ENCODE peak calls at places on chromosomes 11 and 22, in seven cellular contexts. P, Q, A, M, C, J and T are unnamed samples. For H3K36me3, the result is how much of the 10 kb centered on the place peaks cover.

GRCh38 chr11:61918251-61919112 is 1.1 kb upstream of the RAB3IL1 start:
- DNase-seq in P (no peak), A (peak), Q (no peak), J (no peak), C (no peak), M (no peak), T (no peak)

GRCh38 chr11:104609297-104609696 is 289.0 kb downstream of the CASP12 start:
- DNase-seq in J (peak), C (no peak), Q (no peak), P (no peak), A (no peak), M (peak), T (no peak)

GRCh38 chr11:65530157-65530496 is 5.2 kb downstream of the SCYL1 start:
- DNase-seq in P (no peak), M (peak), J (no peak), Q (no peak), A (no peak), C (no peak), T (no peak)

GRCh38 chr22:37273126-37273845 is 9.0 kb upstream of the CYTH4 start:
- DNase-seq in A (no peak), C (peak), J (no peak), M (peak), P (no peak), Q (no peak), T (no peak)

GRCh38 chr11:118640332-118641154 is 33.1 kb downstream of the PHLDB1 start:
- DNase-seq in A (no peak), Q (no peak), P (no peak), C (no peak), J (no peak), M (no peak), T (no peak)

GRCh38 chr11:105489431-105489830 is 120.4 kb upstream of the GRIA4 start:
- DNase-seq in Q (no peak), C (no peak), P (no peak), J (no peak), A (no peak), M (peak), T (no peak)

GRCh38 chr11:19306570-19306969 is 65.8 kb upstream of the E2F8 start:
- DNase-seq in P (no peak), A (no peak), Q (no peak), M (no peak), C (no peak), J (no peak), T (no peak)

GRCh38 chr22:33859311-33859710 is 61.0 kb downstream of the LARGE1 start:
- DNase-seq in P (no peak), C (no peak), A (no peak), M (no peak), J (no peak), Q (no peak), T (no peak)

GRCh38 chr11:132595711-132596111 is 936.6 kb downstream of the OPCML start:
- DNase-seq in Q (no peak), A (no peak), M (no peak), J (peak), C (no peak), P (no peak), T (no peak)

GRCh38 chr22:45877651-45878050 is 99.3 kb downstream of the WNT7B start:
- DNase-seq in M (no peak), J (no peak), Q (no peak), P (no peak), A (peak), C (no peak), T (no peak)

GRCh38 chr11:66970808-66971442 is 4.2 kb upstream of the C11orf86 start:
- DNase-seq in Q (no peak), A (peak), M (peak), P (no peak), J (no peak), C (peak), T (peak)

GRCh38 chr11:66292543-66293332 is 1.0 kb downstream of the TMEM151A start:
- DNase-seq in A (no peak), C (no peak), J (no peak), P (no peak), Q (no peak), M (no peak), T (no peak)

GRCh38 chr11:8294251-8294935 is 30.7 kb upstream of the LMO1 start:
- DNase-seq in A (no peak), M (no peak), P (no peak), C (no peak), Q (peak), J (no peak), T (no peak)

GRCh38 chr11:102382384-102382783 is 35.4 kb downstream of the BIRC2 start:
- DNase-seq in P (no peak), C (no peak), Q (no peak), M (no peak), A (no peak), J (no peak), T (no peak)

GRCh38 chr11:102383839-102384238 is 36.8 kb downstream of the BIRC2 start:
- DNase-seq in P (no peak), J (no peak), M (no peak), A (no peak), Q (no peak), C (no peak), T (no peak)

GRCh38 chr11:102375720-102376399 is 28.8 kb downstream of the BIRC2 start:
- DNase-seq in M (no peak), Q (no peak), C (no peak), A (no peak), P (no peak), J (no peak), T (no peak)

GRCh38 chr11:102378818-102379217 is 31.8 kb downstream of the BIRC2 start:
- DNase-seq in A (no peak), J (no peak), C (no peak), Q (no peak), M (no peak), P (no peak), T (no peak)

GRCh38 chr11:102377891-102378290 is 30.9 kb downstream of the BIRC2 start:
- DNase-seq in P (no peak), Q (no peak), A (no peak), J (no peak), M (no peak), C (no peak), T (no peak)
- H3K36me3 ChIP-seq in P (under half), Q (under half), A (under half), J (under half), M (half or more), C (under half), T (under half)

GRCh38 chr11:102448869-102449224 is 3.7 kb downstream of the TMEM123 start:
- DNase-seq in M (no peak), Q (no peak), C (no peak), A (no peak), J (no peak), P (no peak), T (no peak)

GRCh38 chr11:102446606-102447005 is 6.0 kb downstream of the TMEM123 start:
- DNase-seq in Q (no peak), P (no peak), M (peak), J (no peak), A (no peak), C (peak), T (no peak)

GRCh38 chr11:102449651-102450570 is 2.7 kb downstream of the TMEM123 start:
- DNase-seq in J (no peak), M (no peak), P (no peak), Q (no peak), A (no peak), C (no peak), T (no peak)

GRCh38 chr11:102447941-102448868 is 4.4 kb downstream of the TMEM123 start:
- DNase-seq in Q (no peak), P (no peak), A (no peak), J (no peak), C (no peak), M (no peak), T (no peak)

DNA sequence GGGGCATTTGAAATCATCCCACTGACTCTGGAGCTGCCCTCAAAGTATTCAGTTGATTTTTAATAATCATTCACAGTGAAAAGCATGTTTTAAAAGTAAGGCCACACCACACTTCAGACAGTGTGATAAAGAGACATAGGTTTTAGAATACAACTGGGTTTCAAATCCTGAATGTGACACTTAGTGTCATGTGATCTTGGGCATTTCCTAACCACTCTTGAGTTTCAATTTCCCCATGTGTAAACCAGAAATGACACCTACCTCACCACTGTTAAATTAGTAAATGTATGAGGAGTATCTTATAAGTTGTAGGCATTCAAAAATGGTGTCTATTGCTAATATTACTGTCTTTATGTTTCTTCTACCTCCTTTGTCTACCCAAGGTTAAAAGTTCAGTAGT is 5.4 kb downstream of the TMEM123 start:
- DNase-seq in P (no peak), M (no peak), Q (no peak), A (no peak), C (no peak), J (no peak), T (no peak)
- H3K36me3 ChIP-seq in P (under half), M (under half), Q (under half), A (under half), C (under half), J (under half), T (under half)

GRCh38 chr22:49772692-49773091 is 55.0 kb downstream of the BRD1 start:
- DNase-seq in A (no peak), M (no peak), P (no peak), Q (no peak), J (no peak), C (no peak), T (no peak)

GRCh38 chr22:49775191-49776052 is 52.3 kb downstream of the BRD1 start:
- DNase-seq in P (no peak), M (no peak), C (no peak), Q (no peak), J (no peak), A (no peak), T (no peak)

GRCh38 chr22:49774499-49775151 is 53.0 kb downstream of the BRD1 start:
- DNase-seq in C (no peak), M (no peak), Q (no peak), P (no peak), J (no peak), A (no peak), T (no peak)

GRCh38 chr22:49774046-49774445 is 53.6 kb downstream of the BRD1 start:
- DNase-seq in C (no peak), Q (no peak), P (no peak), M (no peak), J (no peak), A (no peak), T (no peak)

GRCh38 chr22:49773531-49773930 is 54.1 kb downstream of the BRD1 start:
- DNase-seq in Q (no peak), J (no peak), P (no peak), A (no peak), C (no peak), M (no peak), T (no peak)
- H3K36me3 ChIP-seq in Q (under half), J (half or more), P (under half), A (half or more), C (under half), M (under half), T (under half)

DNA sequence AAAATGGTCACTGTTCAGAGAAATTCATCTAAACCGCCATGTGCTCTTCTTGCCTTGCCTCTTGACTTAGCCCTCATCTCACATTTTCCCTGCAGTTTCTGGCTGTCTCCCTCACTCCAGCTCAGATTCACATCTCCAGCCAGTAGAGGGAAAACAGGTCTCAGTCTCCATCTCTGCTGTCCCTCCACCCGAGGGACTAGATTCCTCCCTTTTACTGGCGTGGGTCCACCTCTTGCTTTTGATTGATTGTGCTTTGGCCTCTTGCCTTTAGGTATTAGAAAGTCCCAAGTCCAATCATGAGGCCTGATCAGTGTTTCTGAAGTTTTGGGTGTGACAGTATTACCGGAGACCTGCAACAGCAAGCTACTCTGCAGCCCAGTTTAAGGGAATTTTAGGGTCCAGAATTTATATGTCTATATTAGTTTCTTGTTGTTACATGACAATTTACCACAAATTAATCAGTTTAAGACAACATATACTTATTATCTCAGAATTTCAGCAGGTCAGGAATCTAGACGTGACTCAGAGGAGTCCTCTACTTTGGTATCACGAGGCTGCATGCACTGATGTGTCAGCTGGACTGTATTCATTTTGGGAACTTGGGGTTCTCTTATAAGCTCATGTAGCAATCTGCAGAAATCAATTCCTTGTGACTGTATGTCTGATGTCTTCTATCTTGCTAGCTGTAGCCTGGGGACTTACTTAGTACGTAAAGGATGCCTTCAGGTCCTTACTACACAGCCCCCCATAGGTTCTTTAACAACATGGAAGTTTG is 805.2 kb upstream of the CCDC90B start:
- DNase-seq in P (no peak), M (no peak), Q (no peak), A (no peak), C (no peak), J (no peak), T (no peak)
- H3K36me3 ChIP-seq in P (under half), M (under half), Q (under half), A (under half), C (under half), J (under half), T (under half)

GRCh38 chr11:113701491-113701890 is 4.6 kb downstream of the TMPRSS5 start:
- DNase-seq in P (no peak), Q (no peak), C (no peak), J (no peak), A (no peak), M (no peak), T (no peak)

GRCh38 chr11:113710989-113711388 is 4.9 kb upstream of the TMPRSS5 start:
- DNase-seq in Q (no peak), J (no peak), M (no peak), P (no peak), A (no peak), C (no peak), T (no peak)

GRCh38 chr11:113705871-113706654 is at the start of gene TMPRSS5:
- DNase-seq in J (no peak), M (no peak), Q (no peak), P (no peak), A (peak), C (no peak), T (no peak)
- H3K36me3 ChIP-seq in J (under half), M (under half), Q (under half), P (under half), A (under half), C (under half), T (under half)

DNA sequence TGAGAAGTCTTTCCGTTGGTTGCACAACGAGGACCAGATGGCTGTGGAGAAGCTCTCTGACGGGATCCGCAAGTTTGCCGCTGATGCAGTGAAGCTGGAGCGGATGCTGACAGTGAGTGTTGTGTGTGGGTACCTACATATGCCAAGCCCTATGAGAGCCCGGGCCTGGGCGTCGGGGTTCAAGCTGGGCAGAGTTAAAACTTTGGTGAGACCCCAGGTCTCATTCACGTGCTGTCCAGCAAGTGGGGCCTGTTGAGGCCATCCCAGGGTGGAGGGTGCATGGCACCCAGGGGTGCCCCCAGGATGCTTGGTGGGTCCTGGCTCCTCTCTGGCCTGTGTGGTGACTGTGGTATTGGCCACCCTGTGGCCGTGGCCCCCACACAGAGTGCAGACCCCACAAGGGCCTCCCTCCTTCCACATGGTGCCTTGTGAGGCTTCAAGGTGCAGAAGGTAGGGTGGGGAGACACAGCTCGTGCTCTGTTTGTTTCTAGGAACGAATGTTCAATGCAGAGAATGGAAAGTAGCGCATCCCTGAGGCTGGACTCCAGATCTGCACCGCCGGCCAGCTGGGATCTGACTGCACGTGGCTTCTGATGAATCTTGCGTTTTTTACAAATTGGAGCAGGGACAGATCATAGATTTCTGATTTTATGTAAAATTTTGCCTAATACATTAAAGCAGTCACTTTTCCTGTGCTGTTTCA is 12.8 kb downstream of the GATD1 start:
- DNase-seq in J (no peak), Q (no peak), M (no peak), A (no peak), P (no peak), C (no peak), T (no peak)
- H3K36me3 ChIP-seq in J (half or more), Q (under half), M (under half), A (under half), P (under half), C (under half), T (under half)

GRCh38 chr11:6608726-6609501 is 3.1 kb downstream of the TAF10 start:
- DNase-seq in M (no peak), A (peak), Q (no peak), P (no peak), C (no peak), J (no peak), T (no peak)

GRCh38 chr11:6612008-6612815 is at the start of gene TAF10:
- DNase-seq in Q (peak), J (peak), M (peak), C (peak), P (peak), A (peak), T (peak)

GRCh38 chr11:6611092-6612007 is 666 bp downstream of the TAF10 start:
- DNase-seq in M (peak), C (no peak), A (peak), Q (no peak), J (peak), P (no peak), T (no peak)

GRCh38 chr11:6609502-6610015 is 2.5 kb downstream of the TAF10 start:
- DNase-seq in P (no peak), J (no peak), C (no peak), A (peak), Q (no peak), M (no peak), T (no peak)

GRCh38 chr11:6610591-6610990 is 1.4 kb downstream of the TAF10 start:
- DNase-seq in C (no peak), P (no peak), Q (no peak), A (peak), J (no peak), M (no peak), T (no peak)
- H3K36me3 ChIP-seq in C (under half), P (under half), Q (under half), A (under half), J (under half), M (under half), T (under half)

GRCh38 chr22:38302906-38303305 is 14.3 kb downstream of the CSNK1E start:
- DNase-seq in C (no peak), M (no peak), P (no peak), A (no peak), J (no peak), Q (no peak), T (no peak)

GRCh38 chr22:38298312-38299000 is 18.8 kb downstream of the CSNK1E start:
- DNase-seq in Q (peak), M (peak), C (no peak), A (no peak), P (no peak), J (peak), T (peak)

GRCh38 chr22:38299001-38299651 is 18.1 kb downstream of the CSNK1E start:
- DNase-seq in M (no peak), A (no peak), C (no peak), J (no peak), P (no peak), Q (no peak), T (no peak)

GRCh38 chr22:38300197-38300945 is 16.9 kb downstream of the CSNK1E start:
- DNase-seq in Q (no peak), J (peak), P (no peak), A (no peak), M (no peak), C (no peak), T (no peak)

DNA sequence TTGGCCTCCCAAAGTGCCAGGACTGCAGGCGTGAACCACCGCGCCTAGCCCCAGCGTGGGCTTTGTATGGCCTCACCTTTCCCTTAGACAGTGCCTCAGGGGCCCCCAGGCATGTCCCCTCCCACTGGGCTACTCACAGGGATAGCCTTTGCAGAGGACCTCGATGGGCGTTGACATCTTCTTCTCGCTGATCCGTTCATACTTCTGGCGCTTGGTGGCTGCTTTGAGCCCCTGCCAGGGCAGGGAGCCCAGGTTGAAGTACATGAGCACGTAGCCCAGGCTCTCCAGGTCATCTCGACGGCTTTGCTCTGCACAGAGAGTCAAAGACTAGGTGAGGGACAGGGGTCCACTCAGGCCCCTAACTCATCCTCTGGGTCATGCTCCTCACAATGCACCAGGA is 17.5 kb downstream of the CSNK1E start:
- DNase-seq in J (no peak), A (no peak), P (no peak), Q (no peak), M (no peak), C (no peak), T (no peak)
- H3K36me3 ChIP-seq in J (half or more), A (half or more), P (half or more), Q (under half), M (half or more), C (half or more), T (half or more)